ENCODE peak calls at places on chromosome 17, in five cellular contexts. R, V, N, W and U are unnamed samples.

GRCh38 chr17:74212262-74212912 is 984 bp upstream of the TTYH2 start:
- DNase-seq in R (no peak), V (peak), N (no peak), W (no peak), U (peak)

GRCh38 chr17:43967251-43967875 is 13.6 kb upstream of the PYY start:
- DNase-seq in R (no peak), V (no peak), N (no peak), W (no peak), U (no peak)

GRCh38 chr17:80785477-80786178 is 206.0 kb upstream of the CHMP6 start:
- DNase-seq in R (no peak), V (no peak), N (no peak), W (no peak), U (no peak)

GRCh38 chr17:35432176-35433074 is at the start of gene SLFN12:
- DNase-seq in R (no peak), V (no peak), N (peak), W (no peak), U (peak)

GRCh38 chr17:33385133-33385532 is 92.0 kb upstream of the ASIC2 start:
- DNase-seq in R (no peak), V (peak), N (no peak), W (no peak), U (no peak)

GRCh38 chr17:1746975-1747543 is 4.4 kb downstream of the SERPINF2 start:
- DNase-seq in R (no peak), V (no peak), N (no peak), W (no peak), U (peak)

GRCh38 chr17:41367426-41368075 is 2.1 kb downstream of the KRT33B start:
- DNase-seq in R (no peak), V (no peak), N (no peak), W (no peak), U (no peak)

GRCh38 chr17:1197379-1197778 is 17.6 kb upstream of the ABR start:
- DNase-seq in R (no peak), V (no peak), N (no peak), W (no peak), U (no peak)

GRCh38 chr17:49995055-49995738 is at the start of gene DLX3:
- DNase-seq in R (peak), V (no peak), N (no peak), W (no peak), U (peak)

GRCh38 chr17:44968225-44969143 is at the start of gene C1QL1:
- DNase-seq in R (peak), V (peak), N (no peak), W (peak), U (peak)

GRCh38 chr17:54452666-54453348 is 447.8 kb upstream of the TOM1L1 start:
- DNase-seq in R (no peak), V (no peak), N (no peak), W (no peak), U (no peak)

GRCh38 chr17:39999067-39999466 is 16.2 kb upstream of the CSF3 start:
- DNase-seq in R (no peak), V (no peak), N (no peak), W (no peak), U (no peak)

GRCh38 chr17:40005527-40005926 is 9.7 kb upstream of the CSF3 start:
- DNase-seq in R (no peak), V (no peak), N (no peak), W (no peak), U (no peak)

GRCh38 chr17:40004072-40004471 is 11.2 kb upstream of the CSF3 start:
- DNase-seq in R (no peak), V (no peak), N (no peak), W (no peak), U (no peak)

GRCh38 chr17:40000161-40000560 is 15.1 kb upstream of the CSF3 start:
- DNase-seq in R (no peak), V (no peak), N (no peak), W (no peak), U (no peak)

GRCh38 chr17:40004712-40005111 is 10.5 kb upstream of the CSF3 start:
- DNase-seq in R (no peak), V (no peak), N (no peak), W (no peak), U (no peak)
- H3K4me2 ChIP-seq in R (no peak), V (no peak), N (no peak), W (peak), U (no peak)

DNA sequence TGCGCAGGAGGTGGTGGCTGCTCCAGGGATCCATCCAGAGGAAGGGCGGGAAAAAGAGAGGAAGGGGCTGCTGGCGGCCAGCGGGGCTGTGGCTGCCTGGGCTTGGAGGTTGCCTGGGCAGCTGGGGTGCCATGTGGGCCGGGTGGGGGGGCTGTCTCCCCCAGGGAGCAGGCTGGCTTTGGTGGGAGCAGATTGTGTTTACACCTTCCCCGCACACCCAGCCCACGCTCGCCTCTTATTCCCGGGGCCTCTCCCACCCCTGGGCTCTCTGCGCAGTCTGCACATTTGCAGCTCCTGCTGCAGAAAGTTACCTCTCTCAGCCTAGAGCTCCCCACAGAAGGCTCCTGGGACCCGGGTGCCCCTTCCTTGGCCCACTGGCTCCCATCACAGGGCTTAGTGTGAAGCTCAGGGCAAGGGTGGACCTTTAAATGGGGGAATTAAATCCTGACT is 5.1 kb downstream of the PRCD start:
- DNase-seq in R (no peak), V (no peak), N (no peak), W (no peak), U (no peak)
- TF ChIP-seq MAX in R (no peak), V (no peak), N (no peak), W (no peak), U (no peak)

GRCh38 chr17:79749156-79749815 is 18.5 kb downstream of the ENPP7 start:
- DNase-seq in R (peak), V (no peak), N (no peak), W (no peak), U (no peak)

GRCh38 chr17:79746955-79747507 is 16.3 kb downstream of the ENPP7 start:
- DNase-seq in R (no peak), V (no peak), N (no peak), W (no peak), U (no peak)

GRCh38 chr17:79745641-79746105 is 14.9 kb downstream of the ENPP7 start:
- DNase-seq in R (no peak), V (no peak), N (no peak), W (no peak), U (no peak)

GRCh38 chr17:79748296-79749099 is 17.8 kb downstream of the ENPP7 start:
- DNase-seq in R (no peak), V (no peak), N (no peak), W (no peak), U (no peak)

DNA sequence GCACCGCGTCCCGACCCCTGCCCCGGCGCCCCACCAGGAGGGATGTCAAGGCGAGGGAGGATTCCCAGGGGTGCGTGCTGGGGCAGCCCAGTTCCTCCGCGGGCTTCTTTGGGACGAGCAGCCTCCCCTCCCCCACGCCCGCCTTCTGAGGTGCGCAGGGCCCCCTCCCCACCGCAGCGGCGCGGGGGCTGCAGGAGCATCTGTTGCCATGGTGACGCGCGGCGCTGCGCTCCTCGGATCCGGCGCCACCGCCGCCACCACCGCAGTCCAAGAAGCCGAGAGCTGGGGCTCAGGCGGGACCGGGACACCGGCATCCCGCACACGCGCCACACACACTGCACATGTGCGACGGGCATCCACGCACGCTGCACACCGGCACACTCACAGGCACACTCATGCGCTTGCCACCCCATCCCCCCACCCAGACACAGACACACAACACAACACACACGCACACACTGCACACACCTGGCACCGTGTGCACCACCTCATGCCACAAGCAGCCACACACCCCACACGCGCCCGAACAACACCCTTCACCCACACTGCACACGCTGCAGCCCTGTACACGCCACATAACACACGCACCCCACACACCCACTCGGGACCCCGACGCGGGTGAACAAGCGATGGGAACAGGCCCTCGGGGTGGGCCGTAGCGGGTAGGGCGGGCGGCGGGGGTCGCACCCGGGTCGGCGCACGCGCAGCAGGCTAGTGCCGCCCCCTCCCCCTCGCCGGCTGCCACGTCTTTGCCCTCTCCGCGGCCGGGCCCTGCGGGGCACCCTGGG is 17.0 kb downstream of the ENPP7 start:
- DNase-seq in R (no peak), V (no peak), N (no peak), W (no peak), U (no peak)
- TF ChIP-seq MYC in R (no peak), V (no peak), N (no peak), W (no peak), U (no peak)

GRCh38 chr17:57542518-57542917 is 202.6 kb downstream of the CCDC182 start:
- DNase-seq in R (no peak), V (no peak), N (no peak), W (no peak), U (no peak)
- H3K4me2 ChIP-seq in R (peak), V (no peak), N (no peak), W (no peak), U (no peak)

GRCh38 chr17:68396795-68397536 is 60.3 kb downstream of the WIPI1 start:
- DNase-seq in R (no peak), V (no peak), N (no peak), W (no peak), U (no peak)

GRCh38 chr17:68400404-68400735 is 56.9 kb downstream of the WIPI1 start:
- DNase-seq in R (no peak), V (no peak), N (no peak), W (no peak), U (no peak)

GRCh38 chr17:68399638-68400403 is 57.5 kb downstream of the WIPI1 start:
- DNase-seq in R (no peak), V (no peak), N (no peak), W (no peak), U (peak)

GRCh38 chr17:68401288-68401687 is 56.0 kb downstream of the WIPI1 start:
- DNase-seq in R (no peak), V (no peak), N (no peak), W (no peak), U (no peak)

DNA sequence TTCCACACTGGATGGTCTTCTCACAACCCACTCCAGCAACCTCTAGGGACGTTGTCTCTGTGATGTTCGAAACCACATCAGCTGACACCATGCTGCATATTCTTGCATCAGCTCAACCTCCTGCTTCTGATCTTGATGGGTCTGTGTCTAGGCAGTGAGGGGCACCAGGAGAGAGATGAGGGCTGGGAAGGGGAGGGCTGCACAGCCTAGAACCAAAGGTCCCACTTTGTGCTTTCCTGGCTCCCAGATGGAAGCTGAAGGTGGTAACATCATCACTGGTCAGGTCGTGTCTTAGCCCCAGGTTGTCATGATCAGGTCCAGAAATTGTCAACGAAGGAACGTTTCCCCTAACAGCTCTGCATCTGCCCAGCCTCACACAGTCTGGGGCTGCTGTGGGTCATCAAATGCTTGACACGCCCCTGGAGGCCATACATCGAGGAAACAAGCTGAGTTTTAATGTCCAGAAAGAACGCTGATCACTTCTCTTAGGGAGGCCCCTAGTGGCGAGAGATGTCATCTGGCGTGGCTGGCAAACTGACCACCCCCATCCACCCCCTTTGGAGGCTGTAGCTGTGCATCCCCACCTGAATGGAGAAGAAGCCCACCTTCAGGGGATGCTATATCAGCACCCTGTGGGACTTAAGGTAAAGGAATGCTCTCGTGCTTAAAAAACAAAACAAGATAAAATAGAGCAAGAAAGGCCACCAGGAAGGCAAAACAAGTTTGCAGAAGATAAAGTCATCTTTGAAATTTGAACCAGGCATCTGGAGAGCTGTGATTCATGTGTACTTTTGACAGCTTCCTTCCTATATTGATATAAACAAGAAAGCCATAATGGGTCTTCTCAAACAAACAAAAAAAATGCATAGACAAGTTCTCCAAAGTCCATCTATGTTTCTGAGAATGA is 58.3 kb downstream of the WIPI1 start:
- DNase-seq in R (peak), V (peak), N (no peak), W (peak), U (peak)
- TF ChIP-seq MAX in R (no peak), V (no peak), N (no peak), W (peak), U (no peak)

GRCh38 chr17:4155980-4156620 is 13.1 kb downstream of the CYB5D2 start:
- DNase-seq in R (no peak), V (no peak), N (no peak), W (no peak), U (no peak)
- TF ChIP-seq MYC in R (no peak), V (no peak), N (no peak), W (no peak), U (no peak)

DNA sequence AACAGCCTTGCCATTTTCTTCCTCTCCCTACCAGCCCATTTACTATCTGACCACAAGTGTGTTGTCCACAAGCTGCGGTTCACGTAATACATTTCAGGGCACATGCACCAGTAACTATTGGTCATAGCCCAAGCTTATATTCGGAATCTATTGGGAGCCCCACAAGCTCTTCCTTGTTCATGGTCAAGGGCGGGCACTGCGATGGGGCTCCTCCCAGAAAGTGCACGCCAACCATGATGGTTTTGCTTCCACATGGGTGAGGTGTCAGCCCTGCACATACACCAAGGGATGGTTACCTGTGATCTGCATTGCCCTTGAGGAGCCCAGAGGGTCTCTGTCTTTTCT is 12.1 kb downstream of the THRA start:
- DNase-seq in R (no peak), V (no peak), N (no peak), W (no peak), U (no peak)
- H3K4me2 ChIP-seq in R (peak), V (no peak), N (no peak), W (no peak), U (no peak)

GRCh38 chr17:55722016-55722706 is 503 bp downstream of the TMEM100 start:
- DNase-seq in R (no peak), V (no peak), N (no peak), W (no peak), U (no peak)

GRCh38 chr17:55726440-55726839 is 3.8 kb upstream of the TMEM100 start:
- DNase-seq in R (peak), V (no peak), N (no peak), W (no peak), U (peak)

GRCh38 chr17:55720917-55721836 is 1.5 kb downstream of the TMEM100 start:
- DNase-seq in R (no peak), V (no peak), N (no peak), W (no peak), U (no peak)

GRCh38 chr17:55723488-55723848 is 804 bp upstream of the TMEM100 start:
- DNase-seq in R (no peak), V (no peak), N (no peak), W (no peak), U (no peak)

DNA sequence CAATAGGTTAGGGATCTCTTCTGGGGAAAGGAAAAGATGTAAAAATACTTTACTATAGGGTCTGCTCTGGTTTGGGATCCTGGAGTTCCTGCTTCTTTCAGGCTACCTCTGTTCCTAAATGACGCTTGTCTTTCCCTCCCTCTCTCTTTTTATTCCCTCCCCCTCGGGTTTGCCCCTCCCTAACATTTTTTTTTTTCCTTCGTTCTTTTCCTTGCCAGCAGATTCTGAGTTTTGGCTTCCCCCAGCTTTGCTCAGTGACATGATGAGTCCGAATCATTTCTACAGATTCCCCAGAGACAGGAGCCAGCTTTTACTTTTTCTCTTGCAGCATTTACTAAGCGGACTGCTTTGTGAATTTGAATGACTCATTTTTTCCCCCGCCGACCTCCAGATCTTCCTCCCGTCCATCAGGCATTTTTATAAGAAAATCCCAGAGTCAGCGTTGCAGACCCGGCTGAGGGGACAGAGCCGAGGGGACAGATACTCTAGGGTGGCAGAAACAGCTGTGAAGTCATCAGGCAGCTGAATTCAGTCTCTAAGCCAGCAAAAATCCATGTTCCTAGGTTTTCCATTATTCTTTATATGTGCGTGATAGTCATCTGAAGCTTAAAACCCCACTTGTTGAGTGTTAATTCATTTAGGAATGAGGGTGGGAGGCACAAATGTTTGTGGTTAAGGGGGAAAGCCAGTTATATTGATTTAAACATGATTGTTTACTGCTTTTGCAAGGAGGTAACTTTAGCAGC is at the start of gene TMEM100:
- DNase-seq in R (no peak), V (peak), N (no peak), W (no peak), U (peak)
- TF ChIP-seq MAX in R (no peak), V (no peak), N (no peak), W (no peak), U (no peak)

DNA sequence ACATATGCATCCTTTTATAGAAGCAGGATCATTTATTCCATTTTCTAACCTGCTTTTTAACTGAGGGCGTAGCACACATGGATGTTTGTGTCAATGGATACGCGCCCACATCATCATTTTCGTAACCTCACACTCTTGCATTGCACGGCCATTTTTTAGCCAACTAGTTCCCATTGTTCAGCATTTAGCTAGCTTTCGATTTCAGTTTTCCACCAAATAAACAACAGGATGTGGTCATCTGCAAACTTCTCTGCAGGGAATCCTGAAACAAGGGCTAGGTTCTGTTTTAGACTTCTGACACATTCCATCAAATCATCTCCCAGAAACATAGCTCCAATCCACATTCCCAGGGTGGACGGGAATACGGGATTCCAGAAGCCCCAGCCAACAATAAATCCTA is 6.4 kb downstream of the CYB561 start:
- DNase-seq in R (no peak), V (no peak), N (no peak), W (no peak), U (peak)
- TF ChIP-seq MYC in R (no peak), V (no peak), N (no peak), W (no peak), U (no peak)

GRCh38 chr17:16287563-16288027 is 65.7 kb downstream of the CENPV start:
- DNase-seq in R (peak), V (no peak), N (peak), W (peak), U (peak)
- H3K4me2 ChIP-seq in R (peak), V (peak), N (peak), W (no peak), U (peak)